ENCODE peak calls at places on chromosomes 7 and 10, in five cellular contexts. I is NCI-H748 treated with DMSO at 0.1 percent for 48 hours, Z is B cell, N is M059J, C is DMS153. V is an unnamed sample.

GRCh38 chr7:17239046-17239445 is 59.4 kb upstream of the AHR start:
- DNase-seq in I (no peak), N (no peak), Z (no peak), C (no peak), V (no peak)

GRCh38 chr10:3763852-3764625 is 21.0 kb downstream of the KLF6 start:
- DNase-seq in Z (no peak), I (no peak), C (no peak), N (peak), V (no peak)

GRCh38 chr7:127905491-127906330 is 125.5 kb downstream of the LRRC4 start:
- DNase-seq in Z (no peak), I (no peak), C (no peak), N (peak), V (no peak)

GRCh38 chr10:87956055-87956454 is 92.6 kb downstream of the PTEN start:
- DNase-seq in N (no peak), Z (no peak), I (no peak), C (no peak), V (no peak)

GRCh38 chr10:122516733-122517132 is 43.8 kb upstream of the DMBT1 start:
- DNase-seq in C (no peak), I (no peak), Z (no peak), N (no peak), V (no peak)

GRCh38 chr7:47937065-47937687 is 11.1 kb downstream of the PKD1L1 start:
- DNase-seq in I (no peak), C (no peak), N (no peak), Z (peak), V (no peak)

GRCh38 chr7:82674319-82674718 is 230.7 kb upstream of the CACNA2D1 start:
- DNase-seq in I (no peak), N (peak), C (no peak), Z (no peak), V (no peak)

GRCh38 chr7:38107486-38107893 is 70.6 kb upstream of the STARD3NL start:
- DNase-seq in C (peak), N (peak), Z (peak), I (peak), V (no peak)

GRCh38 chr10:97812696-97813095 is 36.9 kb upstream of the GOLGA7B start:
- DNase-seq in I (no peak), Z (no peak), N (no peak), C (no peak), V (no peak)

V was measured in esophagus squamous epithelium.